ENCODE peak calls at places on chromosome 12, in five cellular contexts. R, F, P, N and H are unnamed samples.

GRCh38 chr12:106304001-106304421 is 1.5 kb downstream of the TCP11L2 start:
- DNase-seq in P (no peak), R (no peak), F (no peak), N (no peak), H (peak)

GRCh38 chr12:80838024-80838658 is 99.6 kb downstream of the LIN7A start:
- DNase-seq in R (no peak), N (no peak), P (no peak), F (no peak), H (no peak)

GRCh38 chr12:124030510-124030909 is 57.5 kb downstream of the ZNF664 start:
- DNase-seq in P (no peak), F (no peak), R (no peak), N (no peak), H (no peak)

GRCh38 chr12:26378721-26379120 is 183.3 kb downstream of the SSPN start:
- DNase-seq in F (peak), N (no peak), P (no peak), R (no peak), H (no peak)

GRCh38 chr12:12549426-12549825 is 13.2 kb downstream of the DUSP16 start:
- DNase-seq in R (no peak), N (no peak), F (no peak), P (no peak), H (no peak)

GRCh38 chr12:65720739-65721138 is 103.5 kb upstream of the HMGA2 start:
- DNase-seq in N (no peak), R (no peak), P (no peak), F (no peak), H (no peak)

GRCh38 chr12:108583971-108584370 is 13.9 kb downstream of the TMEM119 start:
- DNase-seq in P (peak), F (no peak), R (no peak), N (no peak), H (no peak)

GRCh38 chr12:132165584-132165983 is 21.3 kb downstream of the NOC4L start:
- DNase-seq in N (no peak), F (no peak), P (no peak), R (no peak), H (no peak)

GRCh38 chr12:14949631-14950030 is 11.3 kb upstream of the ERP27 start:
- DNase-seq in R (no peak), P (no peak), F (no peak), N (no peak), H (no peak)

GRCh38 chr12:3921142-3921520 is 47.9 kb upstream of the PARP11 start:
- DNase-seq in N (no peak), P (no peak), R (no peak), F (no peak), H (no peak)

GRCh38 chr12:116835484-116835883 is 45.8 kb downstream of the HRK start:
- DNase-seq in R (no peak), P (no peak), F (no peak), N (no peak), H (no peak)

GRCh38 chr12:84508325-84508861 is 404.2 kb downstream of the SLC6A15 start:
- DNase-seq in P (no peak), N (no peak), F (no peak), R (no peak), H (no peak)

GRCh38 chr12:104377507-104377812 is 73.9 kb downstream of the EID3 start:
- DNase-seq in R (no peak), P (no peak), F (no peak), N (no peak), H (no peak)